ENCODE peak calls at places on chromosomes 1 and 21, in four cellular contexts. Y, E, F and K are unnamed samples.

GRCh38 chr1:221274373-221274772 is 395.1 kb downstream of the HLX start:
- DNase-seq in F (no peak), Y (no peak), E (peak), K (no peak)

GRCh38 chr1:154961207-154961496 is 430 bp downstream of the PYGO2 start:
- DNase-seq in Y (no peak), E (peak), F (no peak), K (no peak)

GRCh38 chr1:180811886-180812285 is 100.8 kb upstream of the KIAA1614 start:
- DNase-seq in E (no peak), Y (no peak), F (no peak), K (no peak)

GRCh38 chr1:61588736-61589381 is 136.1 kb downstream of the TM2D1 start:
- DNase-seq in F (peak), E (peak), Y (peak), K (no peak)

GRCh38 chr1:24580756-24581155 is 24.9 kb downstream of the NCMAP start:
- DNase-seq in Y (no peak), F (no peak), E (no peak), K (no peak)

GRCh38 chr1:102879439-102879993 is 228.8 kb downstream of the COL11A1 start:
- DNase-seq in F (no peak), E (no peak), Y (no peak), K (no peak)

GRCh38 chr1:19657511-19657910 is 7.2 kb upstream of the HTR6 start:
- DNase-seq in E (no peak), Y (no peak), F (peak), K (no peak)

GRCh38 chr1:44031051-44031899 is at the start of gene SLC6A9:
- DNase-seq in F (peak), E (no peak), Y (peak), K (no peak)

GRCh38 chr1:58802640-58803476 is 19.0 kb upstream of the JUN start:
- DNase-seq in E (no peak), Y (no peak), F (no peak), K (no peak)

GRCh38 chr1:240413732-240414131 is 198.2 kb downstream of the GREM2 start:
- DNase-seq in F (no peak), Y (no peak), E (no peak), K (no peak)

GRCh38 chr1:230125633-230126528 is 58.8 kb downstream of the GALNT2 start:
- DNase-seq in E (no peak), F (peak), Y (no peak), K (no peak)

GRCh38 chr1:61013953-61014667 is 68.3 kb upstream of the NFIA start:
- DNase-seq in E (no peak), F (no peak), Y (no peak), K (no peak)

GRCh38 chr1:241408170-241408569 is 51.2 kb upstream of the RGS7 start:
- DNase-seq in E (peak), F (no peak), Y (no peak), K (no peak)

GRCh38 chr1:205237526-205238484 is 10.1 kb downstream of the TMCC2 start:
- DNase-seq in F (no peak), E (no peak), Y (no peak), K (no peak)

GRCh38 chr1:10793129-10793651 is 3.3 kb downstream of the CASZ1 start:
- DNase-seq in Y (no peak), F (no peak), E (no peak), K (no peak)

GRCh38 chr1:9808459-9808858 is 15.3 kb downstream of the CLSTN1 start:
- DNase-seq in Y (no peak), F (no peak), E (no peak), K (no peak)

GRCh38 chr1:45566722-45567121 is 16.1 kb downstream of the AKR1A1 start:
- DNase-seq in E (no peak), Y (no peak), F (peak), K (no peak)

GRCh38 chr1:100265931-100266830 is at the start of gene RTCA:
- DNase-seq in F (peak), Y (peak), E (peak), K (peak)

GRCh38 chr21:28334407-28334806 is 658.3 kb downstream of the LTN1 start:
- DNase-seq in E (no peak), Y (no peak), F (no peak), K (no peak)

GRCh38 chr1:101002551-101002950 is 23.0 kb downstream of the DPH5 start:
- DNase-seq in Y (no peak), E (no peak), F (no peak), K (no peak)

GRCh38 chr1:225460737-225461532 is 33.1 kb upstream of the LBR start:
- DNase-seq in Y (peak), E (no peak), F (no peak), K (no peak)

GRCh38 chr1:150152182-150152536 is 2.4 kb downstream of the PLEKHO1 start:
- DNase-seq in Y (no peak), E (no peak), F (no peak), K (no peak)

GRCh38 chr1:179095924-179096323 is 14.1 kb downstream of the TOR3A start:
- DNase-seq in Y (no peak), F (no peak), E (no peak), K (no peak)

GRCh38 chr1:99069146-99069545 is 64.5 kb upstream of the PLPPR5 start:
- DNase-seq in E (no peak), F (no peak), Y (no peak), K (no peak)

GRCh38 chr1:183029591-183030000 is 6.4 kb downstream of the LAMC1 start:
- DNase-seq in F (no peak), Y (no peak), E (no peak), K (no peak)

GRCh38 chr1:241787691-241788090 is 60.3 kb upstream of the EXO1 start:
- DNase-seq in F (no peak), E (no peak), Y (no peak), K (no peak)

GRCh38 chr1:113891631-113892220 is 4.3 kb upstream of the BCL2L15 start:
- DNase-seq in Y (no peak), F (no peak), E (no peak), K (no peak)

GRCh38 chr1:85611856-85612255 is 31.3 kb downstream of the CCN1 start:
- DNase-seq in F (peak), E (no peak), Y (no peak), K (no peak)

GRCh38 chr21:42299324-42300044 is 15.7 kb downstream of the TFF3 start:
- DNase-seq in F (peak), Y (no peak), E (no peak), K (no peak)

GRCh38 chr1:155591770-155592169 is 18.2 kb upstream of the MSTO1 start:
- DNase-seq in Y (no peak), E (peak), F (no peak), K (no peak)

GRCh38 chr1:66022904-66023620 is 230.4 kb downstream of the PDE4B start:
- DNase-seq in Y (no peak), F (no peak), E (no peak), K (no peak)

GRCh38 chr1:111948209-111949131 is 41.0 kb downstream of the KCND3 start:
- DNase-seq in Y (no peak), E (peak), F (peak), K (peak)

GRCh38 chr1:226403522-226404034 is 4.3 kb downstream of the PARP1 start:
- DNase-seq in E (no peak), F (no peak), Y (no peak), K (no peak)

GRCh38 chr1:165259236-165259635 is 97.3 kb downstream of the LMX1A start:
- DNase-seq in Y (no peak), E (no peak), F (no peak), K (no peak)

GRCh38 chr1:244730153-244730933 is 77.4 kb downstream of the DESI2 start:
- DNase-seq in E (no peak), Y (peak), F (peak), K (no peak)

GRCh38 chr1:110155878-110156522 is 5.7 kb downstream of the SLC6A17 start:
- DNase-seq in Y (peak), E (no peak), F (peak), K (no peak)

GRCh38 chr1:16048573-16049189 is 5.1 kb downstream of the CLCNKB start:
- DNase-seq in E (no peak), Y (peak), F (peak), K (no peak)

GRCh38 chr1:3880429-3881190 is 19.5 kb downstream of the C1orf174 start:
- DNase-seq in E (no peak), Y (no peak), F (no peak), K (no peak)

GRCh38 chr1:10007161-10007560 is 10.1 kb downstream of the RBP7 start:
- DNase-seq in Y (no peak), E (no peak), F (no peak), K (no peak)

GRCh38 chr21:15422761-15423160 is 307.0 kb upstream of the USP25 start:
- DNase-seq in Y (no peak), F (no peak), E (no peak), K (no peak)